ENCODE peak calls at places on chromosomes 6 and 20, in five cellular contexts. E is SK-N-SH, G is IMR-90, M is PC-3, Z is neural progenitor cell. K is an unnamed sample. For H4K20me1, the result is how much of the 10 kb centered on the place peaks cover.

GRCh38 chr6:68059261-68059660 is 575.8 kb upstream of the ADGRB3 start:
- DNase-seq in E (no peak), G (no peak), M (no peak), Z (no peak), K (no peak)

GRCh38 chr20:2151805-2152727 is 50.4 kb downstream of the STK35 start:
- DNase-seq in E (peak), G (peak), M (peak), Z (no peak), K (no peak)

GRCh38 chr6:130853555-130854183 is 26.5 kb downstream of the SMLR1 start:
- DNase-seq in E (no peak), G (peak), M (no peak), Z (no peak), K (no peak)

GRCh38 chr6:27812805-27813626 is 99.2 kb downstream of the OR2B2 start:
- DNase-seq in E (no peak), G (no peak), M (peak), Z (no peak), K (no peak)

GRCh38 chr6:77773157-77773822 is 120.5 kb downstream of the MEI4 start:
- DNase-seq in E (no peak), G (no peak), M (no peak), Z (no peak), K (no peak)

GRCh38 chr6:72966628-72967280 is 258.5 kb downstream of the KHDC1L start:
- DNase-seq in E (no peak), G (peak), M (peak), Z (no peak), K (no peak)

GRCh38 chr6:44269921-44270525 is at the start of gene TMEM151B:
- DNase-seq in E (peak), G (no peak), M (no peak), Z (peak), K (no peak)

GRCh38 chr6:152404458-152404857 is 232.7 kb downstream of the SYNE1 start:
- DNase-seq in E (no peak), G (no peak), M (no peak), Z (no peak), K (no peak)

GRCh38 chr6:46022110-46022948 is 6.7 kb upstream of the CLIC5 start:
- DNase-seq in E (no peak), G (no peak), M (no peak), Z (no peak), K (no peak)

GRCh38 chr6:79872303-79872702 is 75.0 kb downstream of the ELOVL4 start:
- DNase-seq in E (no peak), G (no peak), M (no peak), Z (no peak), K (no peak)

DNA sequence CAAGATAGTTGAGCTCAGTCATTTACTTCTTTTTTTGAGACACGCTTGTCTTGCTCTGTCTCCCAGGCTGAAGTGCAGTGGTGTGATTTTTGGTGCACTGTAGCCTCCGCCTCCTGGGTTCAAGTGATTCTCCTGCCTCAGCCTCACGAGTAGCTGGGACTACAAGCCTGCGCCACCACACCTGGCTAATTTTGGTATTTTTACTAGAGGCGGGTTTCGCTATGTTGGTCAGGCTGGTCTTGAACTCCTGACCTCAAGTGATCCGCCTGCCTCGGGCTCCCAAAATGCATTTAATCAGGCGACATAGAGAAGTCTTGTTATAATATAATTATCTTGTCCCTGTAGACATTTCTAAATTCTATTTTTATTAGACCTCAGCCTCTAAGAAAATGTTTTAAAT is 6.1 kb downstream of the AMD1 start:
- DNase-seq in E (no peak), G (no peak), M (no peak), Z (no peak), K (no peak)
- H4K20me1 ChIP-seq in E (half or more), G (half or more), M (half or more), Z (half or more), K (half or more)

DNA sequence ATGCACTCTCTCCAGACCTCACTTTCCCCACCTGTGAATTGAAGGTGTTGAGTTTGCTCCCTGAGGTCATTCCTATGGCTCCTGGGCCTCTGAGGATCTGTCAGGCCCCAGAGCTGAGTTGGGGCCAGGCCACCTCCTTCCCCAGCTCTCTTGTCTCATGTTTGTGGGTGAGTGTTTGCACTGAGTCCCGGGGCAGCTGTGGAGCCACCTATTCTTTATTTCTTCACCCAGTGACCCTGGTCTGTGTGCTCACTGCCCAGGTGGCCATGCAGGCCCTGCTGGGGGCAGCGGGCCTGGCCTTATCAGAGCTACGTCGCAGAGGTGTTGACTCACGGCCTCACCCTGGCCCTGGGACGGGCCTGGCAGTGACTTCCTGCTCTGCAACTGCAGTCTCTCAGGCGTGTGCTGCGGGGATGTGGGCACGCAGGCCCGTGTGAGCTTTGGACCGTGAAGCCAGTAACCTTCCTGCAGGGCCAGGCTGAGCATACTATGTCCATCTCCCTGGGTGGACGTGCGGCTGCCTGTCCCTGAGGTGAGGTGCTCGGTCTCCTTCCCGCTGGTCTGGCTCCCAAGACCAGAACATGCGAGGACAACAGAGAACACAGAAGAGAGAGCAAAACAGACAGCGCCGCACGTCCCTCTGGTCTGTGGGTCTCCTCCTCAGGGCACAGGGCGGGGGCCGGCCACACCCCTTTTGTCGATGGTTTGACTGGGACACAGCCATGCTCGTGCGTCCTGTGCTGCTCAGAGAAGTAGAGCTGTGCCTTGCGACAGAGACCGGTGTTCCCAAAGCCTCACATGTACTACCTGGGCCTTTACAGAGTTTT is 12.1 kb downstream of the TMEM181 start:
- DNase-seq in E (no peak), G (no peak), M (peak), Z (no peak), K (no peak)
- H4K20me1 ChIP-seq in E (under half), G (half or more), M (under half), Z (under half), K (under half)

GRCh38 chr20:17531537-17532025 is 402 bp upstream of the BFSP1 start:
- DNase-seq in E (no peak), G (no peak), M (no peak), Z (no peak), K (no peak)

GRCh38 chr20:17530716-17531536 is at the start of gene BFSP1:
- DNase-seq in E (peak), G (peak), M (peak), Z (peak), K (no peak)

GRCh38 chr20:17533396-17533795 is 2.2 kb upstream of the BFSP1 start:
- DNase-seq in E (peak), G (peak), M (peak), Z (peak), K (no peak)

GRCh38 chr20:17536944-17537444 is 5.8 kb upstream of the BFSP1 start:
- DNase-seq in E (peak), G (peak), M (peak), Z (peak), K (no peak)

GRCh38 chr20:17534077-17534476 is 2.9 kb upstream of the BFSP1 start:
- DNase-seq in E (no peak), G (no peak), M (no peak), Z (no peak), K (no peak)
- H4K20me1 ChIP-seq in E (under half), G (under half), M (under half), Z (under half), K (under half)

DNA sequence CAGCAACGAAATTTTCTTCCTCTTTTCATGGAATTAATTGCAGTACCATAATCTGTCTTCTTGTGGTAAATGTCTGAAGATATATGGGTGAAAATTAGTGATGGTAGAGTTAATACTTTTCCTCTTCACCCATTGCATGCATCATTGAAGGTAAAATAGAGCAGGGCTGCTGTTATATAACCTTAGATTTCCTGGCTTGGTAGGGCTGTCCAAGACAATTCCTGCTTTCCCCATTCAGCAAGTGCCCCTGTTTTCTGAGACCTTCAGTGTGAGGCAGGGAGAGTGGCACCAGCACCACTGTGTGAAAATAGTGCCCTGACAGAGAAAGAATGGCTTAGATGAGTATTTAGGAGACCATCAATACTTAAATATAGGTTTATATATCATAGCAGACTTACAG is 202.0 kb downstream of the ZFAND3 start:
- DNase-seq in E (no peak), G (no peak), M (no peak), Z (no peak), K (no peak)
- H4K20me1 ChIP-seq in E (half or more), G (half or more), M (under half), Z (half or more), K (under half)